ENCODE peak calls at places on chromosomes 11 and 22, in eight cellular contexts. O is WTC11, C is HEK293T, K is neural crest cell, W is iris pigment epithelial cell, P is AG20443, Q is neural progenitor cell, T is cardiac fibroblast. F is an unnamed sample.

GRCh38 chr11:1747753-1748466 is 2.5 kb downstream of the IFITM10 start:
- DNase-seq in O (no peak), C (no peak), K (no peak), W (no peak), P (no peak), Q (no peak), T (no peak), F (no peak)

GRCh38 chr11:2699185-2699530 is 636 bp downstream of the KCNQ1OT1 start:
- DNase-seq in O (peak), C (peak), K (no peak), W (peak), P (no peak), Q (no peak), T (peak), F (no peak)

GRCh38 chr22:17727244-17727892 is 46.9 kb downstream of the BID start:
- DNase-seq in O (no peak), C (no peak), K (no peak), W (no peak), P (no peak), Q (no peak), T (no peak), F (no peak)

GRCh38 chr11:62260261-62260953 is 9.6 kb upstream of the SCGB2A2 start:
- DNase-seq in O (no peak), C (no peak), K (no peak), W (no peak), P (no peak), Q (no peak), T (no peak), F (no peak)

GRCh38 chr11:6323291-6323905 is 3.1 kb upstream of the CAVIN3 start:
- DNase-seq in O (peak), C (no peak), K (no peak), W (no peak), P (no peak), Q (no peak), T (no peak), F (no peak)

GRCh38 chr22:20430641-20431519 is 6.7 kb downstream of the SCARF2 start:
- DNase-seq in O (peak), C (no peak), K (peak), W (peak), P (peak), Q (peak), T (no peak), F (peak)

GRCh38 chr11:70711911-70712185 is 313.5 kb downstream of the CTTN start:
- DNase-seq in O (no peak), C (no peak), K (no peak), W (no peak), P (no peak), Q (no peak), T (no peak), F (no peak)

GRCh38 chr11:10454902-10455631 is at the start of gene AMPD3:
- DNase-seq in O (no peak), C (peak), K (no peak), W (peak), P (peak), Q (peak), T (peak), F (peak)

GRCh38 chr22:46066691-46067090 is 83.6 kb upstream of the PPARA start:
- DNase-seq in O (no peak), C (no peak), K (no peak), W (no peak), P (no peak), Q (no peak), T (peak), F (no peak)